ENCODE peak calls at places on chromosomes 4 and X, in ten cellular contexts. One of them, this sample, is unnamed.

GRCh38 chr4:2591189-2591588 is 54.7 kb downstream of the FAM193A start:
- DNase-seq in foreskin fibroblast: no peak
- DNase-seq in upper lobe of right lung: no peak
- DNase-seq in CD4-positive, alpha-beta T cell: no peak
- DNase-seq in ovary: no peak
- DNase-seq in cardiac fibroblast: peak
- DNase-seq in HFFc6: no peak
- DNase-seq in body of pancreas: no peak
- DNase-seq in endothelial cell: no peak
- DNase-seq in fibroblast of lung: peak
- DNase-seq in this sample: no peak

GRCh38 chrX:17527932-17528331 is 152.9 kb downstream of the NHS start:
- DNase-seq in foreskin fibroblast: no peak
- DNase-seq in upper lobe of right lung: no peak
- DNase-seq in CD4-positive, alpha-beta T cell: no peak
- DNase-seq in ovary: no peak
- DNase-seq in cardiac fibroblast: no peak
- DNase-seq in HFFc6: no peak
- DNase-seq in body of pancreas: peak
- DNase-seq in endothelial cell: no peak
- DNase-seq in fibroblast of lung: no peak
- DNase-seq in this sample: no peak

GRCh38 chrX:150897371-150898319 is 823 bp downstream of the CD99L2 start:
- DNase-seq in foreskin fibroblast: no peak
- DNase-seq in upper lobe of right lung: peak
- DNase-seq in CD4-positive, alpha-beta T cell: peak
- DNase-seq in ovary: no peak
- DNase-seq in cardiac fibroblast: peak
- DNase-seq in HFFc6: peak
- DNase-seq in body of pancreas: peak
- DNase-seq in endothelial cell: peak
- DNase-seq in fibroblast of lung: peak
- DNase-seq in this sample: no peak

GRCh38 chr4:159105063-159105414 is 2.2 kb downstream of the RAPGEF2 start:
- DNase-seq in foreskin fibroblast: peak
- DNase-seq in upper lobe of right lung: no peak
- DNase-seq in CD4-positive, alpha-beta T cell: no peak
- DNase-seq in ovary: no peak
- DNase-seq in cardiac fibroblast: peak
- DNase-seq in HFFc6: peak
- DNase-seq in body of pancreas: no peak
- DNase-seq in endothelial cell: no peak
- DNase-seq in fibroblast of lung: peak
- DNase-seq in this sample: no peak

GRCh38 chr4:26300314-26301307 is 20.2 kb upstream of the RBPJ start:
- DNase-seq in foreskin fibroblast: no peak
- DNase-seq in upper lobe of right lung: no peak
- DNase-seq in CD4-positive, alpha-beta T cell: no peak
- DNase-seq in ovary: no peak
- DNase-seq in cardiac fibroblast: no peak
- DNase-seq in HFFc6: no peak
- DNase-seq in body of pancreas: no peak
- DNase-seq in endothelial cell: no peak
- DNase-seq in fibroblast of lung: no peak
- DNase-seq in this sample: no peak

GRCh38 chr4:170281027-170281426 is 191.3 kb upstream of the AADAT start:
- DNase-seq in foreskin fibroblast: no peak
- DNase-seq in upper lobe of right lung: no peak
- DNase-seq in CD4-positive, alpha-beta T cell: no peak
- DNase-seq in ovary: no peak
- DNase-seq in cardiac fibroblast: no peak
- DNase-seq in HFFc6: no peak
- DNase-seq in body of pancreas: no peak
- DNase-seq in endothelial cell: no peak
- DNase-seq in fibroblast of lung: no peak
- DNase-seq in this sample: no peak

GRCh38 chrX:85109235-85109634 is 105.6 kb downstream of the APOOL start:
- DNase-seq in foreskin fibroblast: no peak
- DNase-seq in upper lobe of right lung: no peak
- DNase-seq in CD4-positive, alpha-beta T cell: no peak
- DNase-seq in ovary: no peak
- DNase-seq in cardiac fibroblast: peak
- DNase-seq in HFFc6: no peak
- DNase-seq in body of pancreas: peak
- DNase-seq in endothelial cell: peak
- DNase-seq in fibroblast of lung: no peak
- DNase-seq in this sample: no peak

GRCh38 chr4:138535316-138535715 is 293.2 kb upstream of the SLC7A11 start:
- DNase-seq in foreskin fibroblast: no peak
- DNase-seq in upper lobe of right lung: no peak
- DNase-seq in CD4-positive, alpha-beta T cell: no peak
- DNase-seq in ovary: no peak
- DNase-seq in cardiac fibroblast: no peak
- DNase-seq in HFFc6: peak
- DNase-seq in body of pancreas: no peak
- DNase-seq in endothelial cell: no peak
- DNase-seq in fibroblast of lung: no peak
- DNase-seq in this sample: no peak

GRCh38 chrX:16643160-16643559 is 6.8 kb upstream of the S100G start:
- DNase-seq in foreskin fibroblast: peak
- DNase-seq in upper lobe of right lung: no peak
- DNase-seq in CD4-positive, alpha-beta T cell: no peak
- DNase-seq in ovary: no peak
- DNase-seq in cardiac fibroblast: peak
- DNase-seq in HFFc6: peak
- DNase-seq in body of pancreas: no peak
- DNase-seq in endothelial cell: no peak
- DNase-seq in fibroblast of lung: no peak
- DNase-seq in this sample: no peak

GRCh38 chr4:4377191-4377590 is 9.7 kb upstream of the NSG1 start:
- DNase-seq in foreskin fibroblast: no peak
- DNase-seq in upper lobe of right lung: no peak
- DNase-seq in CD4-positive, alpha-beta T cell: no peak
- DNase-seq in ovary: no peak
- DNase-seq in cardiac fibroblast: no peak
- DNase-seq in HFFc6: no peak
- DNase-seq in body of pancreas: no peak
- DNase-seq in endothelial cell: no peak
- DNase-seq in fibroblast of lung: no peak
- DNase-seq in this sample: no peak

GRCh38 chr4:100022792-100023222 is 72.7 kb upstream of the H2AZ1 start:
- DNase-seq in foreskin fibroblast: no peak
- DNase-seq in upper lobe of right lung: no peak
- DNase-seq in CD4-positive, alpha-beta T cell: no peak
- DNase-seq in ovary: no peak
- DNase-seq in cardiac fibroblast: no peak
- DNase-seq in HFFc6: no peak
- DNase-seq in body of pancreas: no peak
- DNase-seq in endothelial cell: no peak
- DNase-seq in fibroblast of lung: peak
- DNase-seq in this sample: no peak

GRCh38 chr4:149793459-149793858 is 22.2 kb downstream of the IQCM start:
- DNase-seq in foreskin fibroblast: no peak
- DNase-seq in upper lobe of right lung: no peak
- DNase-seq in CD4-positive, alpha-beta T cell: no peak
- DNase-seq in ovary: no peak
- DNase-seq in cardiac fibroblast: peak
- DNase-seq in HFFc6: no peak
- DNase-seq in body of pancreas: no peak
- DNase-seq in endothelial cell: no peak
- DNase-seq in fibroblast of lung: peak
- DNase-seq in this sample: no peak

GRCh38 chrX:130170752-130171445 is 863 bp upstream of the RAB33A start:
- DNase-seq in foreskin fibroblast: no peak
- DNase-seq in upper lobe of right lung: peak
- DNase-seq in CD4-positive, alpha-beta T cell: peak
- DNase-seq in ovary: no peak
- DNase-seq in cardiac fibroblast: no peak
- DNase-seq in HFFc6: no peak
- DNase-seq in body of pancreas: peak
- DNase-seq in endothelial cell: peak
- DNase-seq in fibroblast of lung: no peak
- DNase-seq in this sample: no peak

GRCh38 chr4:187940299-187940698 is 55.3 kb upstream of the ZFP42 start:
- DNase-seq in foreskin fibroblast: no peak
- DNase-seq in upper lobe of right lung: no peak
- DNase-seq in CD4-positive, alpha-beta T cell: no peak
- DNase-seq in ovary: no peak
- DNase-seq in cardiac fibroblast: no peak
- DNase-seq in HFFc6: no peak
- DNase-seq in body of pancreas: no peak
- DNase-seq in endothelial cell: no peak
- DNase-seq in fibroblast of lung: peak
- DNase-seq in this sample: no peak

GRCh38 chr4:13538427-13538973 is 5.8 kb downstream of the NKX3-2 start:
- DNase-seq in foreskin fibroblast: no peak
- DNase-seq in upper lobe of right lung: no peak
- DNase-seq in CD4-positive, alpha-beta T cell: no peak
- DNase-seq in ovary: no peak
- DNase-seq in cardiac fibroblast: no peak
- DNase-seq in HFFc6: no peak
- DNase-seq in body of pancreas: no peak
- DNase-seq in endothelial cell: no peak
- DNase-seq in fibroblast of lung: no peak
- DNase-seq in this sample: no peak

GRCh38 chr4:118268780-118269179 is 84.0 kb downstream of the PRSS12 start:
- DNase-seq in foreskin fibroblast: no peak
- DNase-seq in upper lobe of right lung: no peak
- DNase-seq in CD4-positive, alpha-beta T cell: no peak
- DNase-seq in ovary: no peak
- DNase-seq in cardiac fibroblast: no peak
- DNase-seq in HFFc6: no peak
- DNase-seq in body of pancreas: no peak
- DNase-seq in endothelial cell: no peak
- DNase-seq in fibroblast of lung: no peak
- DNase-seq in this sample: no peak
- TF ChIP-seq CTCF in foreskin fibroblast: no peak
- TF ChIP-seq CTCF in upper lobe of right lung: no peak
- TF ChIP-seq CTCF in CD4-positive, alpha-beta T cell: no peak
- TF ChIP-seq CTCF in ovary: no peak
- TF ChIP-seq CTCF in cardiac fibroblast: no peak
- TF ChIP-seq CTCF in HFFc6: no peak
- TF ChIP-seq CTCF in body of pancreas: no peak
- TF ChIP-seq CTCF in endothelial cell: no peak
- TF ChIP-seq CTCF in fibroblast of lung: no peak
- TF ChIP-seq CTCF in this sample: no peak

DNA sequence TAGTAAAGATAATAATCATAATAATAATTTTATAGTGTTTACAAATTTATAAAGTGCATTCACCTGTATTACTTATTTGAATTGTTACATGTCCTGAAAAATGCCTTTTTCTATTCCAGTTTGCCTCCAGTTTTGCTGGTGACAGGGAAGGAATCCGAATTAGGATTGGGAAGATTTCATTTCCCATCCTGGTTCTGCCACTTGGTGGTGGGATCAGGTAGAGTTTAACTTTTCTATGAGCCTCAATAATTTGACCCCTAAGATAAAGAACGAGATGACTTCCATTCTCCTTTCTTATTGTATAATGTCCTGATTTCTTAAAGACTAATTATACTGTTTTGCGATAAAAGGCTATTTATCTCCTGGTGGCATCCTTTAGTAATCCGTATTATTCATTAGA is 1090.9 kb downstream of the RAPGEF2 start:
- DNase-seq in foreskin fibroblast: no peak
- DNase-seq in upper lobe of right lung: no peak
- DNase-seq in CD4-positive, alpha-beta T cell: no peak
- DNase-seq in ovary: no peak
- DNase-seq in cardiac fibroblast: no peak
- DNase-seq in HFFc6: no peak
- DNase-seq in body of pancreas: no peak
- DNase-seq in endothelial cell: no peak
- DNase-seq in fibroblast of lung: no peak
- DNase-seq in this sample: no peak
- TF ChIP-seq CTCF in foreskin fibroblast: no peak
- TF ChIP-seq CTCF in upper lobe of right lung: no peak
- TF ChIP-seq CTCF in CD4-positive, alpha-beta T cell: no peak
- TF ChIP-seq CTCF in ovary: no peak
- TF ChIP-seq CTCF in cardiac fibroblast: no peak
- TF ChIP-seq CTCF in HFFc6: no peak
- TF ChIP-seq CTCF in body of pancreas: no peak
- TF ChIP-seq CTCF in endothelial cell: no peak
- TF ChIP-seq CTCF in fibroblast of lung: no peak
- TF ChIP-seq CTCF in this sample: no peak

GRCh38 chr4:79881407-79881806 is 191.6 kb downstream of the ANTXR2 start:
- DNase-seq in foreskin fibroblast: no peak
- DNase-seq in upper lobe of right lung: no peak
- DNase-seq in CD4-positive, alpha-beta T cell: no peak
- DNase-seq in ovary: no peak
- DNase-seq in cardiac fibroblast: no peak
- DNase-seq in HFFc6: no peak
- DNase-seq in body of pancreas: no peak
- DNase-seq in endothelial cell: no peak
- DNase-seq in fibroblast of lung: no peak
- DNase-seq in this sample: no peak
- TF ChIP-seq CTCF in foreskin fibroblast: no peak
- TF ChIP-seq CTCF in upper lobe of right lung: no peak
- TF ChIP-seq CTCF in CD4-positive, alpha-beta T cell: no peak
- TF ChIP-seq CTCF in ovary: no peak
- TF ChIP-seq CTCF in cardiac fibroblast: no peak
- TF ChIP-seq CTCF in HFFc6: no peak
- TF ChIP-seq CTCF in body of pancreas: no peak
- TF ChIP-seq CTCF in endothelial cell: no peak
- TF ChIP-seq CTCF in fibroblast of lung: no peak
- TF ChIP-seq CTCF in this sample: no peak

DNA sequence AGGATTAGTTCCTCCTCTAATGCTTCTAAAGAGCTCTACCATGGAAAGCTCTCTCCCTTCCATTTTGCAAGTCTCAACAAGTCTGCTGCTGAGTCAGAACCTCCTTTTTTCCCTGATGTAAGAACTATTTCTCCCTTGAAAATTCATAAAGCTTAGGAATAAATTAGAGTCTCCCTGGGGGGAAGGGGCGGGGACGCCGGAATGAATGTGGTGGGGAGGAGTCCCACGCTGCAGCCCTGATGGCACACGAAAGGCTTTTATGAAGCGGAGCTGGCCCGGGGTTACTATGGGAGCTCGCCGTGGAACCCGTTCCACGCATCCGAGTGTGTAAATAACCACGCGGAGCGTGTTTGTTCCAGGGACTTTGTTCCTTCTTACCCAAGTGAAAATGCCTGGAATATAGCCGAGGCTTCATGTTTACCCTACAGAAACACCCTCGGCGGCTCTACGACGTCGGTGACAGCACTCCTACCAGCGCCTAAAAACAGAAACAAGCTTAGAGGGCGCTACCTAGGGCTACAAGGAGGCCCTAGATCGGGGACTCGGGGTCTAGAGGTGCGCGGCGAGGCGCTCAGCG is 945 bp upstream of the CPEB2 start:
- DNase-seq in foreskin fibroblast: peak
- DNase-seq in upper lobe of right lung: peak
- DNase-seq in CD4-positive, alpha-beta T cell: peak
- DNase-seq in ovary: peak
- DNase-seq in cardiac fibroblast: peak
- DNase-seq in HFFc6: peak
- DNase-seq in body of pancreas: peak
- DNase-seq in endothelial cell: peak
- DNase-seq in fibroblast of lung: peak
- DNase-seq in this sample: peak
- TF ChIP-seq CTCF in foreskin fibroblast: no peak
- TF ChIP-seq CTCF in upper lobe of right lung: no peak
- TF ChIP-seq CTCF in CD4-positive, alpha-beta T cell: no peak
- TF ChIP-seq CTCF in ovary: no peak
- TF ChIP-seq CTCF in cardiac fibroblast: no peak
- TF ChIP-seq CTCF in HFFc6: peak
- TF ChIP-seq CTCF in body of pancreas: no peak
- TF ChIP-seq CTCF in endothelial cell: no peak
- TF ChIP-seq CTCF in fibroblast of lung: no peak
- TF ChIP-seq CTCF in this sample: no peak

This sample was measured in omental fat pad.